ENCODE peak calls at places on chromosomes 7 and 10, in six cellular contexts. H, K, Y, E, O and D are unnamed samples.

GRCh38 chr7:92798517-92799249 is 37.7 kb downstream of the CDK6 start:
- DNase-seq in H (no peak), K (no peak), Y (peak), E (no peak), O (no peak), D (no peak)

GRCh38 chr10:69574571-69574978 is 1.4 kb upstream of the NEUROG3 start:
- DNase-seq in H (no peak), K (no peak), Y (no peak), E (peak), O (no peak), D (no peak)

GRCh38 chr7:121510302-121510701 is 114.2 kb upstream of the FAM3C start:
- DNase-seq in H (peak), K (no peak), Y (no peak), E (no peak), O (no peak), D (no peak)

GRCh38 chr7:90842430-90842788 is 246.3 kb downstream of the CDK14 start:
- DNase-seq in H (no peak), K (no peak), Y (no peak), E (no peak), O (no peak), D (no peak)

GRCh38 chr7:40148671-40149070 is 13.9 kb downstream of the SUGCT start:
- DNase-seq in H (no peak), K (no peak), Y (no peak), E (no peak), O (no peak), D (no peak)

GRCh38 chr7:19116121-19117080 is 1.0 kb downstream of the TWIST1 start:
- DNase-seq in H (no peak), K (no peak), Y (peak), E (peak), O (peak), D (peak)

GRCh38 chr10:49173848-49174247 is 14.3 kb downstream of the TMEM273 start:
- DNase-seq in H (no peak), K (no peak), Y (no peak), E (no peak), O (no peak), D (no peak)

GRCh38 chr10:86364551-86365345 is 1.8 kb downstream of the GRID1 start:
- DNase-seq in H (no peak), K (no peak), Y (peak), E (no peak), O (no peak), D (no peak)

GRCh38 chr10:127883516-127883915 is 9.2 kb downstream of the CLRN3 start:
- DNase-seq in H (no peak), K (no peak), Y (no peak), E (no peak), O (no peak), D (no peak)

GRCh38 chr10:1190791-1191490 is 134.8 kb downstream of the WDR37 start:
- DNase-seq in H (no peak), K (no peak), Y (no peak), E (no peak), O (no peak), D (no peak)

GRCh38 chr10:6136215-6137201 is 47.7 kb downstream of the RBM17 start:
- DNase-seq in H (no peak), K (no peak), Y (peak), E (no peak), O (no peak), D (no peak)

GRCh38 chr7:99624487-99624886 is 7.7 kb downstream of the ZSCAN25 start:
- DNase-seq in H (no peak), K (peak), Y (no peak), E (no peak), O (no peak), D (no peak)

GRCh38 chr10:71314028-71314693 is 4.9 kb upstream of the SLC29A3 start:
- DNase-seq in H (peak), K (peak), Y (peak), E (peak), O (no peak), D (peak)

GRCh38 chr7:100464210-100464660 is at the start of gene SPACDR:
- DNase-seq in H (no peak), K (no peak), Y (no peak), E (no peak), O (no peak), D (no peak)

GRCh38 chr10:71981024-71981867 is 17.1 kb downstream of the CHST3 start:
- DNase-seq in H (no peak), K (no peak), Y (peak), E (no peak), O (no peak), D (no peak)

GRCh38 chr7:97107192-97107800 is 10.2 kb upstream of the SDHAF3 start:
- DNase-seq in H (no peak), K (no peak), Y (peak), E (no peak), O (no peak), D (no peak)

GRCh38 chr7:20797174-20798080 is 10.7 kb upstream of the SP8 start:
- DNase-seq in H (no peak), K (no peak), Y (no peak), E (peak), O (no peak), D (no peak)

GRCh38 chr10:70376436-70377378 is 5.7 kb downstream of the LRRC20 start:
- DNase-seq in H (no peak), K (no peak), Y (no peak), E (no peak), O (no peak), D (no peak)

GRCh38 chr10:110460111-110460809 is 37.4 kb upstream of the DUSP5 start:
- DNase-seq in H (peak), K (peak), Y (no peak), E (no peak), O (peak), D (no peak)

GRCh38 chr10:5983813-5984212 is 6.5 kb upstream of the IL15RA start:
- DNase-seq in H (no peak), K (no peak), Y (no peak), E (no peak), O (no peak), D (no peak)

GRCh38 chr10:131899116-131899690 is 1.6 kb upstream of the PPP2R2D start:
- DNase-seq in H (no peak), K (no peak), Y (no peak), E (no peak), O (no peak), D (no peak)

GRCh38 chr10:43817368-43817767 is 168.7 kb upstream of the ZNF32 start:
- DNase-seq in H (no peak), K (no peak), Y (peak), E (no peak), O (no peak), D (no peak)